ENCODE peak calls at places on chromosomes 7 and 10, in ten cellular contexts. D is lower leg skin; Q is pancreas; I is IMR-90; S is kidney; R is H1; N is CD8-positive, alpha-beta T cell; L is body of pancreas; Y is right lobe of liver; M is retinal pigment epithelial cell. K is an unnamed sample.

GRCh38 chr10:77251297-77252013 is 386.2 kb downstream of the KCNMA1 start:
- DNase-seq in D (no peak), Q (no peak), I (peak; percentile 62), S (no peak), R (no peak), N (peak; percentile 55), L (peak; percentile 67), Y (no peak), M (no peak), K (no peak)

GRCh38 chr10:131251146-131251541 is 60.4 kb downstream of the TCERG1L start:
- DNase-seq in D (no peak), Q (no peak), I (no peak), S (no peak), R (no peak), N (no peak), L (no peak), Y (no peak), M (no peak), K (no peak)

GRCh38 chr7:48365010-48365409 is 193.8 kb downstream of the ABCA13 start:
- DNase-seq in D (no peak), Q (no peak), I (peak; percentile 4), S (no peak), R (no peak), N (no peak), L (no peak), Y (no peak), M (no peak), K (no peak)

GRCh38 chr7:129784783-129785456 is 167.8 kb downstream of the UBE2H start:
- DNase-seq in D (peak; percentile 86), Q (no peak), I (no peak), S (no peak), R (no peak), N (no peak), L (peak; percentile 42), Y (peak; percentile 72), M (no peak), K (no peak)

GRCh38 chr7:15228891-15229290 is 326.3 kb upstream of the DGKB start:
- DNase-seq in D (no peak), Q (no peak), I (no peak), S (no peak), R (no peak), N (no peak), L (no peak), Y (no peak), M (no peak), K (no peak)

GRCh38 chr7:123929620-123930019 is 4.6 kb downstream of the SPAM1 start:
- DNase-seq in D (no peak), Q (no peak), I (no peak), S (no peak), R (no peak), N (no peak), L (no peak), Y (no peak), M (no peak), K (no peak)

GRCh38 chr10:80509403-80510161 is 28.1 kb upstream of the SH2D4B start:
- DNase-seq in D (no peak), Q (no peak), I (peak; percentile 81), S (peak; percentile 77), R (no peak), N (no peak), L (peak; percentile 5), Y (no peak), M (peak; percentile 70), K (peak; percentile 28)

GRCh38 chr7:153012203-153012602 is 252.7 kb downstream of the ACTR3B start:
- DNase-seq in D (peak; percentile 13), Q (no peak), I (no peak), S (no peak), R (no peak), N (no peak), L (no peak), Y (no peak), M (no peak), K (no peak)

GRCh38 chr7:106464651-106465050 is 179.9 kb upstream of the NAMPT start:
- DNase-seq in D (no peak), Q (no peak), I (no peak), S (no peak), R (no peak), N (no peak), L (no peak), Y (no peak), M (no peak), K (no peak)

GRCh38 chr7:106462914-106463482 is 178.2 kb upstream of the NAMPT start:
- DNase-seq in D (no peak), Q (no peak), I (no peak), S (no peak), R (no peak), N (no peak), L (no peak), Y (no peak), M (no peak), K (no peak)

GRCh38 chr7:106464169-106464568 is 179.4 kb upstream of the NAMPT start:
- DNase-seq in D (no peak), Q (no peak), I (no peak), S (no peak), R (no peak), N (no peak), L (no peak), Y (no peak), M (no peak), K (no peak)

GRCh38 chr7:106460792-106461254 is 176.0 kb upstream of the NAMPT start:
- DNase-seq in D (no peak), Q (no peak), I (no peak), S (no peak), R (no peak), N (no peak), L (no peak), Y (no peak), M (no peak), K (no peak)

GRCh38 chr7:106462365-106462859 is 177.6 kb upstream of the NAMPT start:
- DNase-seq in D (no peak), Q (no peak), I (peak; percentile 52), S (no peak), R (no peak), N (no peak), L (no peak), Y (no peak), M (no peak), K (no peak)
- TF ChIP-seq CTCF in D (no peak), Q (no peak), I (peak; percentile 60), S (peak; percentile 49), R (peak; percentile 13), N (peak; percentile 57), L (peak; percentile 69), Y (peak; percentile 66), M (peak; percentile 52), K (peak; percentile 7)

GRCh38 chr7:20786049-20786412 is 655 bp downstream of the SP8 start:
- DNase-seq in D (no peak), Q (no peak), I (no peak), S (no peak), R (no peak), N (no peak), L (no peak), Y (no peak), M (no peak), K (no peak)

GRCh38 chr7:20787658-20788057 is 972 bp upstream of the SP8 start:
- DNase-seq in D (no peak), Q (no peak), I (no peak), S (no peak), R (no peak), N (no peak), L (no peak), Y (no peak), M (no peak), K (no peak)

GRCh38 chr7:20785211-20786048 is 1.3 kb downstream of the SP8 start:
- DNase-seq in D (peak; percentile 82), Q (no peak), I (no peak), S (no peak), R (no peak), N (no peak), L (peak; percentile 40), Y (no peak), M (no peak), K (no peak)

GRCh38 chr7:20786421-20786778 is 286 bp downstream of the SP8 start:
- DNase-seq in D (no peak), Q (no peak), I (no peak), S (no peak), R (no peak), N (no peak), L (no peak), Y (no peak), M (no peak), K (no peak)

DNA sequence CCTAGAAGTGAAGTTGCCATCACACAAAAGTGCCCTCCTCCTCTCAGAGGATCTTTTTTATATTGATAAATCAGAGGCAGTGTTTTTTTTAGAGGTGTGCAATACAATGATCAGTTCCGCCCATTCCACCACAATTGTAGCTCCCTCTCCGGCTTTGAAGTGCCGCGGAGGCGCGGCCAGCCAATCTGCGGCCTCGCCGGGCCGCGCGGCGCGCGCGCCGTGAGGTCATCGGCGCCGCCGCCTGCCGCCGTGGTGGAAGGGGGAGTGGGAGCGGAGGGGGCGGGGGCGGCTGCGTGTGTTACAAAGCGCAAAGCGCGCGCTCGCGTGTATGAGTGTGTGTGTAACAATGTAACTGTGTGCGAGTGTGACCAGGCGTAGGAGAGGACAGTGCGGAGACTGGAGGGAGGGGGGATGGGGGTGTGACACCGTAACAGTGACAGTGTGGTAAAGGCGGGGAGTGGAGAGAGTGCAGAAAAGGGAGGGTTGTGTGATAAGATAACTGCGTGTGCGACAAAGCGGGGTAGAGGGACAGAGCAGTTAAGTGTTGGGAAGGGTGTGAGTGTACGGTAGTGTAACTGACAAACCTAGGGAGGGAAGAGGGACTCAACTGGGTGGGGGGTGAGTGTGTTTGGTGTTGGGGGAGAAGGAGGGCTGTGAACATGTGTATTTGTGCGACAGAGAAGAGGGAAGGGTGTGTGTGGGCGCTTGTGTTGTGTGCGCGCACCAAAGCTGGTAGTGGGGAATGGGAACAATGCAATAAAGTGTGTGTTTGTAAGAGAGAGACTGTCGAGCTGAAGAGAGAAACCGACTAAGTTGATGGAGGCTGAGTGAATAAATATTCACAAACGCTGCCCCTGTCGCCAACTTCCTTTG is at the start of gene SP8:
- DNase-seq in D (no peak), Q (no peak), I (peak; percentile 11), S (no peak), R (no peak), N (no peak), L (peak; percentile 28), Y (no peak), M (no peak), K (no peak)
- H3K4me3 ChIP-seq in D (peak within 1 kb of the TSS; percentile 13), Q (peak within 1 kb of the TSS; percentile 33), I (peak within 1 kb of the TSS; percentile 74), S (peak within 1 kb of the TSS; percentile 17), R (peak within 1 kb of the TSS; percentile 85), N (peak within 1 kb of the TSS; percentile 30), L (no peak within 1 kb of the TSS), Y (no peak within 1 kb of the TSS), M (peak within 1 kb of the TSS; percentile 44), K (peak within 1 kb of the TSS; percentile 42)

DNA sequence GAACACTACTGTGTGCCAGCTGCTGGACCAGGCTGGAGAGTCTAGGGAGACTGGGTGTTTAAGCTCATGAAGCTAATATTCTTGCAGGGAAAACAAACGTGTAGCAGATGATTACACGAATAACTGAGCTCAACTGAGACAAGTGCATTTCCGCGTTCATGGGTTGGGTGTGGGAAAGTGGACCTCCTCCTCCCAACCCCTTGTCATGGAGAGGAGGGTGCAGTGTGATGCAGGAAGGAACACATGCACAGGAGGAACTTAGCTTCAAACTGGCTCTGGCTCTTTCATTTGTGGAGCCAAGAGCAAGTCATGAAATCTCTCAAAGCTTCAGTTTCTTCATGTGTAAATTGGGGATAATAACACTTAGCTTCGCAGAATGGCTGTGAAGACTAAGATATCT is 204.3 kb downstream of the ARHGAP12 start:
- DNase-seq in D (no peak), Q (no peak), I (no peak), S (no peak), R (no peak), N (no peak), L (no peak), Y (no peak), M (no peak), K (no peak)
- TF ChIP-seq CTCF in D (no peak), Q (no peak), I (no peak), S (no peak), R (no peak), N (no peak), L (no peak), Y (no peak), M (no peak), K (no peak)

GRCh38 chr7:145030754-145031153 is 194.9 kb upstream of the TPK1 start:
- DNase-seq in D (no peak), Q (no peak), I (no peak), S (no peak), R (no peak), N (no peak), L (no peak), Y (no peak), M (no peak), K (no peak)

GRCh38 chr7:145036592-145037386 is 200.9 kb upstream of the TPK1 start:
- DNase-seq in D (no peak), Q (peak; percentile 6), I (peak; percentile 2), S (no peak), R (peak; percentile 21), N (no peak), L (peak; percentile 41), Y (no peak), M (peak; percentile 8), K (no peak)

GRCh38 chr7:145031162-145031561 is 195.3 kb upstream of the TPK1 start:
- DNase-seq in D (no peak), Q (no peak), I (no peak), S (no peak), R (no peak), N (no peak), L (no peak), Y (no peak), M (no peak), K (no peak)
- H3K4me3 ChIP-seq in D (no peak overlapping the region), Q (no peak overlapping the region), I (no peak overlapping the region), S (no peak overlapping the region), R (no peak overlapping the region), N (no peak overlapping the region), L (no peak overlapping the region), Y (no peak overlapping the region), M (no peak overlapping the region), K (no peak overlapping the region)

K was measured in AG04449.